ENCODE peak calls at places on chromosomes 1 and 21, in six cellular contexts. One of them, this sample, is unnamed.

GRCh38 chr1:99374109-99374508 is 109.8 kb downstream of the PLPPR4 start:
- DNase-seq in mesendoderm: no peak
- DNase-seq in H9: no peak
- DNase-seq in H1: no peak
- DNase-seq in IMR-90: no peak
- DNase-seq in mesenchymal stem cell: no peak
- DNase-seq in this sample: no peak

GRCh38 chr21:33374080-33374873 is 28.9 kb upstream of the IFNGR2 start:
- DNase-seq in mesendoderm: peak; percentile 48
- DNase-seq in H9: peak; percentile 47
- DNase-seq in H1: no peak
- DNase-seq in IMR-90: peak; percentile 58
- DNase-seq in mesenchymal stem cell: peak; percentile 46
- DNase-seq in this sample: no peak

GRCh38 chr1:59703918-59704378 is 110.8 kb upstream of the HOOK1 start:
- DNase-seq in mesendoderm: no peak
- DNase-seq in H9: no peak
- DNase-seq in H1: no peak
- DNase-seq in IMR-90: peak; percentile 93
- DNase-seq in mesenchymal stem cell: no peak
- DNase-seq in this sample: no peak

GRCh38 chr1:13754510-13755103 is 54.6 kb downstream of the PRDM2 start:
- DNase-seq in mesendoderm: no peak
- DNase-seq in H9: no peak
- DNase-seq in H1: no peak
- DNase-seq in IMR-90: peak; percentile 29
- DNase-seq in mesenchymal stem cell: no peak
- DNase-seq in this sample: no peak

GRCh38 chr21:29017639-29018237 is 1.4 kb downstream of the RWDD2B start:
- DNase-seq in mesendoderm: no peak
- DNase-seq in H9: no peak
- DNase-seq in H1: no peak
- DNase-seq in IMR-90: no peak
- DNase-seq in mesenchymal stem cell: no peak
- DNase-seq in this sample: no peak

GRCh38 chr1:60343736-60344135 is 270.2 kb upstream of the C1orf87 start:
- DNase-seq in mesendoderm: no peak
- DNase-seq in H9: no peak
- DNase-seq in H1: no peak
- DNase-seq in IMR-90: no peak
- DNase-seq in mesenchymal stem cell: no peak
- DNase-seq in this sample: no peak

GRCh38 chr1:198298653-198299052 is 141.9 kb downstream of the NEK7 start:
- DNase-seq in mesendoderm: peak; percentile 94
- DNase-seq in H9: peak; percentile 45
- DNase-seq in H1: no peak
- DNase-seq in IMR-90: no peak
- DNase-seq in mesenchymal stem cell: no peak
- DNase-seq in this sample: no peak

GRCh38 chr1:33350611-33351280 is 29.8 kb upstream of the A3GALT2 start:
- DNase-seq in mesendoderm: no peak
- DNase-seq in H9: no peak
- DNase-seq in H1: no peak
- DNase-seq in IMR-90: no peak
- DNase-seq in mesenchymal stem cell: no peak
- DNase-seq in this sample: no peak

GRCh38 chr1:21294266-21295058 is 4.2 kb upstream of the ECE1 start:
- DNase-seq in mesendoderm: no peak
- DNase-seq in H9: no peak
- DNase-seq in H1: no peak
- DNase-seq in IMR-90: no peak
- DNase-seq in mesenchymal stem cell: peak; percentile 58
- DNase-seq in this sample: no peak

GRCh38 chr1:203590559-203590958 is 36.1 kb upstream of the ATP2B4 start:
- DNase-seq in mesendoderm: peak; percentile 73
- DNase-seq in H9: no peak
- DNase-seq in H1: no peak
- DNase-seq in IMR-90: peak; percentile 31
- DNase-seq in mesenchymal stem cell: peak; percentile 91
- DNase-seq in this sample: no peak

GRCh38 chr1:66243548-66244130 is 290.3 kb upstream of the SGIP1 start:
- DNase-seq in mesendoderm: no peak
- DNase-seq in H9: no peak
- DNase-seq in H1: no peak
- DNase-seq in IMR-90: peak; percentile 25
- DNase-seq in mesenchymal stem cell: no peak
- DNase-seq in this sample: no peak

GRCh38 chr1:41823453-41823852 is 95.3 kb downstream of the HIVEP3 start:
- DNase-seq in mesendoderm: peak; percentile 95
- DNase-seq in H9: peak; percentile 91
- DNase-seq in H1: peak; percentile 71
- DNase-seq in IMR-90: no peak
- DNase-seq in mesenchymal stem cell: no peak
- DNase-seq in this sample: peak; percentile 86

GRCh38 chr1:42266253-42267135 is 68.5 kb downstream of the FOXJ3 start:
- DNase-seq in mesendoderm: peak; percentile 37
- DNase-seq in H9: no peak
- DNase-seq in H1: peak; percentile 46
- DNase-seq in IMR-90: no peak
- DNase-seq in mesenchymal stem cell: no peak
- DNase-seq in this sample: no peak

GRCh38 chr1:206142770-206143169 is 25.6 kb upstream of the AVPR1B start:
- DNase-seq in mesendoderm: no peak
- DNase-seq in H9: no peak
- DNase-seq in H1: no peak
- DNase-seq in IMR-90: no peak
- DNase-seq in mesenchymal stem cell: no peak
- DNase-seq in this sample: no peak

GRCh38 chr1:28887835-28888682 is 26.3 kb upstream of the EPB41 start:
- DNase-seq in mesendoderm: peak; percentile 78
- DNase-seq in H9: peak; percentile 81
- DNase-seq in H1: peak; percentile 77
- DNase-seq in IMR-90: no peak
- DNase-seq in mesenchymal stem cell: no peak
- DNase-seq in this sample: no peak

GRCh38 chr1:204017032-204017431 is 55.9 kb upstream of the SOX13 start:
- DNase-seq in mesendoderm: peak; percentile 78
- DNase-seq in H9: no peak
- DNase-seq in H1: no peak
- DNase-seq in IMR-90: no peak
- DNase-seq in mesenchymal stem cell: no peak
- DNase-seq in this sample: no peak

GRCh38 chr21:16305686-16306085 is 575.9 kb downstream of the USP25 start:
- DNase-seq in mesendoderm: peak; percentile 32
- DNase-seq in H9: no peak
- DNase-seq in H1: no peak
- DNase-seq in IMR-90: no peak
- DNase-seq in mesenchymal stem cell: no peak
- DNase-seq in this sample: peak; percentile 32

GRCh38 chr1:116569776-116570357 is 959 bp downstream of the CD58 start:
- DNase-seq in mesendoderm: no peak
- DNase-seq in H9: no peak
- DNase-seq in H1: no peak
- DNase-seq in IMR-90: no peak
- DNase-seq in mesenchymal stem cell: no peak
- DNase-seq in this sample: no peak

GRCh38 chr1:165560834-165561233 is 17.0 kb downstream of the LRRC52 start:
- DNase-seq in mesendoderm: peak; percentile 78
- DNase-seq in H9: no peak
- DNase-seq in H1: no peak
- DNase-seq in IMR-90: no peak
- DNase-seq in mesenchymal stem cell: no peak
- DNase-seq in this sample: no peak

GRCh38 chr1:224058303-224058702 is 55.6 kb upstream of the FBXO28 start:
- DNase-seq in mesendoderm: no peak
- DNase-seq in H9: no peak
- DNase-seq in H1: no peak
- DNase-seq in IMR-90: peak; percentile 76
- DNase-seq in mesenchymal stem cell: no peak
- DNase-seq in this sample: no peak

GRCh38 chr1:47424336-47424982 is 8.4 kb downstream of the FOXE3 start:
- DNase-seq in mesendoderm: peak; percentile 96
- DNase-seq in H9: peak; percentile 87
- DNase-seq in H1: peak; percentile 69
- DNase-seq in IMR-90: peak; percentile 67
- DNase-seq in mesenchymal stem cell: peak; percentile 32
- DNase-seq in this sample: peak; percentile 64

GRCh38 chr1:208604295-208604694 is 360.1 kb upstream of the PLXNA2 start:
- DNase-seq in mesendoderm: no peak
- DNase-seq in H9: no peak
- DNase-seq in H1: no peak
- DNase-seq in IMR-90: no peak
- DNase-seq in mesenchymal stem cell: peak; percentile 25
- DNase-seq in this sample: no peak

GRCh38 chr1:2330511-2331199 is 60.7 kb downstream of the MORN1 start:
- DNase-seq in mesendoderm: no peak
- DNase-seq in H9: no peak
- DNase-seq in H1: no peak
- DNase-seq in IMR-90: peak; percentile 80
- DNase-seq in mesenchymal stem cell: no peak
- DNase-seq in this sample: no peak

GRCh38 chr1:175145899-175146298 is 46.7 kb downstream of the KIAA0040 start:
- DNase-seq in mesendoderm: no peak
- DNase-seq in H9: no peak
- DNase-seq in H1: no peak
- DNase-seq in IMR-90: no peak
- DNase-seq in mesenchymal stem cell: no peak
- DNase-seq in this sample: no peak

GRCh38 chr1:18557621-18558465 is 72.8 kb upstream of the PAX7 start:
- DNase-seq in mesendoderm: peak; percentile 91
- DNase-seq in H9: peak; percentile 89
- DNase-seq in H1: peak; percentile 66
- DNase-seq in IMR-90: no peak
- DNase-seq in mesenchymal stem cell: no peak
- DNase-seq in this sample: peak; percentile 64

DNA sequence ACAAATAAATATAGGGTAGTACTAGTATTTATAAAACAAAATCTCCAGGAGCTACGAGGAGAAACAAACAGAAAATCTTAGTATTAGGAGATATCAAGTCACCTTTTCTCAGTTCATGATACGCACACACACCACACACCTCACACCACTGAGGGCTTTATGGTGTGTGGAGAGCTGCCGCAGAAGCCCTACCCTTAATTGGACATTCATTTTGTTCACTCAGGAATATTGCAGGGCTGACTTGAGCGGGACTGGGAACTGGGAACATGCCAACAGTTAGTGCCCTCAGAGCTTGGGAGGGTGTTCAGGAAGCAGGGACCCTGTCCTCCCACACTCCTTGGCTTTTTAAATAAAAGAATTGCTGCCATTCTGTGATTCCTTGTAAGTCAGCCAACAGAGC is 386.8 kb downstream of the RYR2 start:
- DNase-seq in mesendoderm: no peak
- DNase-seq in H9: no peak
- DNase-seq in H1: no peak
- DNase-seq in IMR-90: no peak
- DNase-seq in mesenchymal stem cell: no peak
- DNase-seq in this sample: no peak
- H3K27ac ChIP-seq in mesendoderm: no peak overlapping the region
- H3K27ac ChIP-seq in H9: no peak overlapping the region
- H3K27ac ChIP-seq in H1: no peak overlapping the region
- H3K27ac ChIP-seq in IMR-90: no peak overlapping the region
- H3K27ac ChIP-seq in mesenchymal stem cell: no peak overlapping the region
- H3K27ac ChIP-seq in this sample: no peak overlapping the region

GRCh38 chr1:230591676-230592075 is 50.6 kb upstream of the COG2 start:
- DNase-seq in mesendoderm: no peak
- DNase-seq in H9: no peak
- DNase-seq in H1: no peak
- DNase-seq in IMR-90: no peak
- DNase-seq in mesenchymal stem cell: no peak
- DNase-seq in this sample: no peak

GRCh38 chr1:230592848-230593247 is 49.4 kb upstream of the COG2 start:
- DNase-seq in mesendoderm: no peak
- DNase-seq in H9: no peak
- DNase-seq in H1: no peak
- DNase-seq in IMR-90: no peak
- DNase-seq in mesenchymal stem cell: no peak
- DNase-seq in this sample: no peak

GRCh38 chr1:230588323-230588746 is 53.9 kb upstream of the COG2 start:
- DNase-seq in mesendoderm: no peak
- DNase-seq in H9: no peak
- DNase-seq in H1: no peak
- DNase-seq in IMR-90: no peak
- DNase-seq in mesenchymal stem cell: no peak
- DNase-seq in this sample: no peak

GRCh38 chr1:230587056-230587455 is 55.2 kb upstream of the COG2 start:
- DNase-seq in mesendoderm: no peak
- DNase-seq in H9: no peak
- DNase-seq in H1: no peak
- DNase-seq in IMR-90: no peak
- DNase-seq in mesenchymal stem cell: no peak
- DNase-seq in this sample: no peak

GRCh38 chr1:230589951-230590350 is 52.3 kb upstream of the COG2 start:
- DNase-seq in mesendoderm: no peak
- DNase-seq in H9: no peak
- DNase-seq in H1: no peak
- DNase-seq in IMR-90: no peak
- DNase-seq in mesenchymal stem cell: no peak
- DNase-seq in this sample: no peak
- H3K23ac ChIP-seq in mesendoderm: no peak overlapping the region
- H3K23ac ChIP-seq in H9: no peak overlapping the region
- H3K23ac ChIP-seq in H1: no peak overlapping the region
- H3K23ac ChIP-seq in IMR-90: no peak overlapping the region
- H3K23ac ChIP-seq in mesenchymal stem cell: no peak overlapping the region
- H3K23ac ChIP-seq in this sample: no peak overlapping the region

GRCh38 chr1:155253797-155254196 is 1.5 kb downstream of the ENTREP3 start:
- DNase-seq in mesendoderm: no peak
- DNase-seq in H9: no peak
- DNase-seq in H1: no peak
- DNase-seq in IMR-90: peak; percentile 21
- DNase-seq in mesenchymal stem cell: no peak
- DNase-seq in this sample: no peak
- H3K4ac ChIP-seq in mesendoderm: no peak overlapping the region
- H3K4ac ChIP-seq in H9: no peak overlapping the region
- H3K4ac ChIP-seq in H1: no peak overlapping the region
- H3K4ac ChIP-seq in IMR-90: peak overlapping the region; percentile 92
- H3K4ac ChIP-seq in mesenchymal stem cell: no peak overlapping the region
- H3K4ac ChIP-seq in this sample: no peak overlapping the region

GRCh38 chr1:147751346-147751745 is 9.1 kb downstream of the GJA5 start:
- DNase-seq in mesendoderm: no peak
- DNase-seq in H9: no peak
- DNase-seq in H1: peak; percentile 32
- DNase-seq in IMR-90: no peak
- DNase-seq in mesenchymal stem cell: no peak
- DNase-seq in this sample: no peak

GRCh38 chr1:147749792-147750191 is 10.6 kb downstream of the GJA5 start:
- DNase-seq in mesendoderm: no peak
- DNase-seq in H9: no peak
- DNase-seq in H1: no peak
- DNase-seq in IMR-90: no peak
- DNase-seq in mesenchymal stem cell: no peak
- DNase-seq in this sample: no peak

GRCh38 chr1:147752531-147752930 is 7.9 kb downstream of the GJA5 start:
- DNase-seq in mesendoderm: no peak
- DNase-seq in H9: no peak
- DNase-seq in H1: peak; percentile 42
- DNase-seq in IMR-90: no peak
- DNase-seq in mesenchymal stem cell: no peak
- DNase-seq in this sample: no peak

GRCh38 chr1:147748687-147749350 is 11.6 kb downstream of the GJA5 start:
- DNase-seq in mesendoderm: no peak
- DNase-seq in H9: no peak
- DNase-seq in H1: peak; percentile 23
- DNase-seq in IMR-90: no peak
- DNase-seq in mesenchymal stem cell: no peak
- DNase-seq in this sample: no peak

GRCh38 chr1:147750618-147751217 is 9.7 kb downstream of the GJA5 start:
- DNase-seq in mesendoderm: peak; percentile 23
- DNase-seq in H9: no peak
- DNase-seq in H1: peak; percentile 30
- DNase-seq in IMR-90: no peak
- DNase-seq in mesenchymal stem cell: no peak
- DNase-seq in this sample: no peak
- H3K27ac ChIP-seq in mesendoderm: no peak overlapping the region
- H3K27ac ChIP-seq in H9: no peak overlapping the region
- H3K27ac ChIP-seq in H1: no peak overlapping the region
- H3K27ac ChIP-seq in IMR-90: no peak overlapping the region
- H3K27ac ChIP-seq in mesenchymal stem cell: no peak overlapping the region
- H3K27ac ChIP-seq in this sample: no peak overlapping the region

This sample was measured in neuronal stem cell.